ENCODE peak calls at places on chromosomes 6 and 20, in five cellular contexts. One of them, this sample, is unnamed.

GRCh38 chr6:87714093-87714809 is 12.2 kb upstream of the AKIRIN2 start:
- DNase-seq in astrocyte of the spinal cord: peak
- DNase-seq in IMR-90: peak
- DNase-seq in A549: no peak
- DNase-seq in colonic mucosa: no peak
- DNase-seq in this sample: no peak

GRCh38 chr6:166541876-166542579 is 44.5 kb downstream of the RAMACL start:
- DNase-seq in astrocyte of the spinal cord: no peak
- DNase-seq in IMR-90: peak
- DNase-seq in A549: no peak
- DNase-seq in colonic mucosa: no peak
- DNase-seq in this sample: no peak

GRCh38 chr6:139037490-139037889 is 8.9 kb downstream of the ABRACL start:
- DNase-seq in astrocyte of the spinal cord: peak
- DNase-seq in IMR-90: peak
- DNase-seq in A549: no peak
- DNase-seq in colonic mucosa: no peak
- DNase-seq in this sample: no peak

GRCh38 chr6:37018152-37019064 is 13.0 kb downstream of the FGD2 start:
- DNase-seq in astrocyte of the spinal cord: peak
- DNase-seq in IMR-90: peak
- DNase-seq in A549: peak
- DNase-seq in colonic mucosa: peak
- DNase-seq in this sample: peak

GRCh38 chr6:31874084-31874670 is 4.6 kb downstream of the SLC44A4 start:
- DNase-seq in astrocyte of the spinal cord: no peak
- DNase-seq in IMR-90: no peak
- DNase-seq in A549: no peak
- DNase-seq in colonic mucosa: no peak
- DNase-seq in this sample: no peak

GRCh38 chr20:36629719-36630340 is 16.2 kb downstream of the SLA2 start:
- DNase-seq in astrocyte of the spinal cord: no peak
- DNase-seq in IMR-90: no peak
- DNase-seq in A549: no peak
- DNase-seq in colonic mucosa: no peak
- DNase-seq in this sample: peak

GRCh38 chr6:72861935-72862432 is 240.1 kb downstream of the KCNQ5 start:
- DNase-seq in astrocyte of the spinal cord: peak
- DNase-seq in IMR-90: peak
- DNase-seq in A549: no peak
- DNase-seq in colonic mucosa: no peak
- DNase-seq in this sample: no peak

GRCh38 chr6:112683926-112684325 is 336.8 kb downstream of the RFPL4B start:
- DNase-seq in astrocyte of the spinal cord: peak
- DNase-seq in IMR-90: peak
- DNase-seq in A549: no peak
- DNase-seq in colonic mucosa: no peak
- DNase-seq in this sample: no peak

GRCh38 chr20:41632896-41633295 is 14.7 kb upstream of the CHD6 start:
- DNase-seq in astrocyte of the spinal cord: peak
- DNase-seq in IMR-90: peak
- DNase-seq in A549: no peak
- DNase-seq in colonic mucosa: no peak
- DNase-seq in this sample: no peak

GRCh38 chr6:41093729-41094128 is 21.0 kb downstream of the NFYA start:
- DNase-seq in astrocyte of the spinal cord: no peak
- DNase-seq in IMR-90: peak
- DNase-seq in A549: no peak
- DNase-seq in colonic mucosa: no peak
- DNase-seq in this sample: no peak

GRCh38 chr20:19968488-19969073 is 48.6 kb upstream of the NAA20 start:
- DNase-seq in astrocyte of the spinal cord: no peak
- DNase-seq in IMR-90: no peak
- DNase-seq in A549: no peak
- DNase-seq in colonic mucosa: no peak
- DNase-seq in this sample: no peak

GRCh38 chr6:102732908-102733307 is 1339.4 kb downstream of the GRIK2 start:
- DNase-seq in astrocyte of the spinal cord: no peak
- DNase-seq in IMR-90: no peak
- DNase-seq in A549: no peak
- DNase-seq in colonic mucosa: no peak
- DNase-seq in this sample: no peak

GRCh38 chr6:76774750-76775396 is 688.4 kb downstream of the HTR1B start:
- DNase-seq in astrocyte of the spinal cord: no peak
- DNase-seq in IMR-90: no peak
- DNase-seq in A549: no peak
- DNase-seq in colonic mucosa: no peak
- DNase-seq in this sample: no peak

GRCh38 chr6:28719275-28719940 is 193.7 kb downstream of the GPX5 start:
- DNase-seq in astrocyte of the spinal cord: no peak
- DNase-seq in IMR-90: peak
- DNase-seq in A549: no peak
- DNase-seq in colonic mucosa: no peak
- DNase-seq in this sample: peak

GRCh38 chr6:30450908-30451818 is 38.1 kb upstream of the HLA-E start:
- DNase-seq in astrocyte of the spinal cord: peak
- DNase-seq in IMR-90: peak
- DNase-seq in A549: no peak
- DNase-seq in colonic mucosa: peak
- DNase-seq in this sample: peak

GRCh38 chr6:29720863-29721262 is 2.4 kb upstream of the HLA-F start:
- DNase-seq in astrocyte of the spinal cord: no peak
- DNase-seq in IMR-90: no peak
- DNase-seq in A549: no peak
- DNase-seq in colonic mucosa: no peak
- DNase-seq in this sample: no peak

GRCh38 chr20:20338133-20338730 is 29.7 kb upstream of the INSM1 start:
- DNase-seq in astrocyte of the spinal cord: no peak
- DNase-seq in IMR-90: no peak
- DNase-seq in A549: no peak
- DNase-seq in colonic mucosa: no peak
- DNase-seq in this sample: no peak

GRCh38 chr6:131949909-131950766 is 1.0 kb downstream of the CCN2 start:
- DNase-seq in astrocyte of the spinal cord: peak
- DNase-seq in IMR-90: peak
- DNase-seq in A549: peak
- DNase-seq in colonic mucosa: peak
- DNase-seq in this sample: no peak

This sample was measured in stimulated activated effector memory CD8-positive, alpha-beta T cell treated with anti-CD3 and anti-CD28 coated beads, Interleukin-12 subunit alpha, Interleukin-12 subunit beta, amount 100 ng/mL, for 72 hours.